ENCODE peak calls at places on chromosome 6, in four cellular contexts. One of them, this sample, is unnamed.

GRCh38 chr6:82144852-82145332 is 102.7 kb downstream of the IBTK start:
- DNase-seq in cardiac fibroblast: peak
- DNase-seq in CD4-positive, alpha-beta T cell: no peak
- DNase-seq in HFFc6: peak
- DNase-seq in this sample: peak

GRCh38 chr6:13614126-13614925 is 809 bp upstream of the NOL7 start:
- DNase-seq in CD4-positive, alpha-beta T cell: no peak
- DNase-seq in cardiac fibroblast: peak
- DNase-seq in HFFc6: peak
- DNase-seq in this sample: peak

GRCh38 chr6:127514396-127515227 is 4.5 kb downstream of the MTCL3 start:
- DNase-seq in cardiac fibroblast: peak
- DNase-seq in CD4-positive, alpha-beta T cell: peak
- DNase-seq in HFFc6: peak
- DNase-seq in this sample: peak

GRCh38 chr6:168101201-168102092 is 22.4 kb upstream of the FRMD1 start:
- DNase-seq in HFFc6: no peak
- DNase-seq in cardiac fibroblast: no peak
- DNase-seq in CD4-positive, alpha-beta T cell: no peak
- DNase-seq in this sample: no peak

GRCh38 chr6:7540595-7540994 is 876 bp upstream of the DSP start:
- DNase-seq in HFFc6: peak
- DNase-seq in CD4-positive, alpha-beta T cell: no peak
- DNase-seq in cardiac fibroblast: peak
- DNase-seq in this sample: no peak

GRCh38 chr6:17281497-17282481 is 628 bp downstream of the RBM24 start:
- DNase-seq in CD4-positive, alpha-beta T cell: no peak
- DNase-seq in cardiac fibroblast: peak
- DNase-seq in HFFc6: no peak
- DNase-seq in this sample: no peak

GRCh38 chr6:13242590-13242989 is 85.7 kb downstream of the TBC1D7 start:
- DNase-seq in CD4-positive, alpha-beta T cell: no peak
- DNase-seq in HFFc6: no peak
- DNase-seq in cardiac fibroblast: no peak
- DNase-seq in this sample: no peak

GRCh38 chr6:124962617-124963415 is 579 bp downstream of the RNF217 start:
- DNase-seq in HFFc6: peak
- DNase-seq in CD4-positive, alpha-beta T cell: no peak
- DNase-seq in cardiac fibroblast: peak
- DNase-seq in this sample: no peak

GRCh38 chr6:157325069-157325805 is 1.9 kb upstream of the TMEM242 start:
- DNase-seq in HFFc6: peak
- DNase-seq in cardiac fibroblast: peak
- DNase-seq in CD4-positive, alpha-beta T cell: no peak
- DNase-seq in this sample: no peak

GRCh38 chr6:157326979-157327378 is 3.7 kb upstream of the TMEM242 start:
- DNase-seq in CD4-positive, alpha-beta T cell: no peak
- DNase-seq in HFFc6: no peak
- DNase-seq in cardiac fibroblast: peak
- DNase-seq in this sample: no peak

GRCh38 chr6:157323114-157323923 is at the start of gene TMEM242:
- DNase-seq in CD4-positive, alpha-beta T cell: peak
- DNase-seq in HFFc6: peak
- DNase-seq in cardiac fibroblast: peak
- DNase-seq in this sample: peak

GRCh38 chr6:157322792-157323113 is 566 bp downstream of the TMEM242 start:
- DNase-seq in HFFc6: no peak
- DNase-seq in cardiac fibroblast: no peak
- DNase-seq in CD4-positive, alpha-beta T cell: no peak
- DNase-seq in this sample: no peak

GRCh38 chr6:157323924-157324276 is 581 bp upstream of the TMEM242 start:
- DNase-seq in HFFc6: peak
- DNase-seq in CD4-positive, alpha-beta T cell: no peak
- DNase-seq in cardiac fibroblast: peak
- DNase-seq in this sample: peak
- TF ChIP-seq CTCF in HFFc6: no peak
- TF ChIP-seq CTCF in CD4-positive, alpha-beta T cell: no peak
- TF ChIP-seq CTCF in cardiac fibroblast: no peak
- TF ChIP-seq CTCF in this sample: peak

GRCh38 chr6:29552512-29553051 is 7.0 kb downstream of the UBD start:
- DNase-seq in HFFc6: peak
- DNase-seq in CD4-positive, alpha-beta T cell: no peak
- DNase-seq in cardiac fibroblast: peak
- DNase-seq in this sample: peak

GRCh38 chr6:29557320-29557719 is 2.2 kb downstream of the UBD start:
- DNase-seq in HFFc6: no peak
- DNase-seq in CD4-positive, alpha-beta T cell: no peak
- DNase-seq in cardiac fibroblast: no peak
- DNase-seq in this sample: no peak

GRCh38 chr6:29554764-29555163 is 4.8 kb downstream of the UBD start:
- DNase-seq in CD4-positive, alpha-beta T cell: no peak
- DNase-seq in HFFc6: no peak
- DNase-seq in cardiac fibroblast: no peak
- DNase-seq in this sample: no peak

GRCh38 chr6:29558439-29559079 is 973 bp downstream of the UBD start:
- DNase-seq in cardiac fibroblast: no peak
- DNase-seq in HFFc6: no peak
- DNase-seq in CD4-positive, alpha-beta T cell: no peak
- DNase-seq in this sample: no peak

DNA sequence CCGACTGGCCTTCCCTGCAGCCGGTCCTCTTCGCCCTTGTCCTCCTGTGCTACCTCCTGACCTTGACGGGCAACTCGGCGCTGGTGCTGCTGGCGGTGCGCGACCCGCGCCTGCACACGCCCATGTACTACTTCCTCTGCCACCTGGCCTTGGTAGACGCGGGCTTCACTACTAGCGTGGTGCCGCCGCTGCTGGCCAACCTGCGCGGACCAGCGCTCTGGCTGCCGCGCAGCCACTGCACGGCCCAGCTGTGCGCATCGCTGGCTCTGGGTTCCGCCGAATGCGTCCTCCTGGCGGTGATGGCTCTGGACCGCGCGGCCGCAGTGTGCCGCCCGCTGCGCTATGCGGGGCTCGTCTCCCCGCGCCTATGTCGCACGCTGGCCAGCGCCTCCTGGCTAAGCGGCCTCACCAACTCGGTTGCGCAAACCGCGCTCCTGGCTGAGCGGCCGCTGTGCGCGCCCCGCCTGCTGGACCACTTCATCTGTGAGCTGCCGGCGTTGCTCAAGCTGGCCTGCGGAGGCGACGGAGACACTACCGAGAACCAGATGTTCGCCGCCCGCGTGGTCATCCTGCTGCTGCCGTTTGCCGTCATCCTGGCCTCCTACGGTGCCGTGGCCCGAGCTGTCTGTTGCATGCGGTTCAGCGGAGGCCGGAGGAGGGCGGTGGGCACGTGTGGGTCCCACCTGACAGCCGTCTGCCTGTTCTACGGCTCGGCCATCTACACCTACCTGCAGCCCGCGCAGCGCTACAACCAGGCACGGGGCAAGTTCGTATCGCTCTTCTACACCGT is 6.1 kb downstream of the UBD start:
- DNase-seq in HFFc6: no peak
- DNase-seq in CD4-positive, alpha-beta T cell: peak
- DNase-seq in cardiac fibroblast: peak
- DNase-seq in this sample: peak
- TF ChIP-seq CTCF in HFFc6: no peak
- TF ChIP-seq CTCF in CD4-positive, alpha-beta T cell: no peak
- TF ChIP-seq CTCF in cardiac fibroblast: peak
- TF ChIP-seq CTCF in this sample: no peak

GRCh38 chr6:148887181-148887580 is 140.4 kb downstream of the UST start:
- DNase-seq in CD4-positive, alpha-beta T cell: no peak
- DNase-seq in cardiac fibroblast: no peak
- DNase-seq in HFFc6: no peak
- DNase-seq in this sample: no peak
- TF ChIP-seq CTCF in CD4-positive, alpha-beta T cell: no peak
- TF ChIP-seq CTCF in cardiac fibroblast: no peak
- TF ChIP-seq CTCF in HFFc6: no peak
- TF ChIP-seq CTCF in this sample: no peak

DNA sequence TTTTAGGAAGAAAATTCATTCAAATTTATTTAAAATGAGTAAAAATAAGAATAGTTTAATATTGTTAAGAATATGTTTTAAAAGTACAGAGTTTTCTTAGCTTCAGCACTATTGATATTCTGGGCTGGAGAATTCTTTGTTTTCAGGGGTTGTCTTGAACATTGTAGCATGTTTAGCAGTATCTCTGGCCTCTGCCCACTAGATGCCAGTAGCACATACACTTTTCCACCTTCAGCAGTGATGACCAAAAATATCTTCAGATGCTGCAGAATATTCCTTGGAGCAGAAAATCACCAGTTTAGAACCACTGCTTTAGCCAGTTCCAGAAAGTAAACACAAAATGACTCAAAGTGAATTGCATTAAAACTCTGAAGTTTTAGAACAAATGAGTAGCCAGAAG is 19.4 kb upstream of the SDHAF4 start:
- DNase-seq in CD4-positive, alpha-beta T cell: no peak
- DNase-seq in cardiac fibroblast: peak
- DNase-seq in HFFc6: peak
- DNase-seq in this sample: peak
- TF ChIP-seq CTCF in CD4-positive, alpha-beta T cell: peak
- TF ChIP-seq CTCF in cardiac fibroblast: peak
- TF ChIP-seq CTCF in HFFc6: peak
- TF ChIP-seq CTCF in this sample: peak

GRCh38 chr6:26312501-26313390 is 52.3 kb upstream of the BTN3A2 start:
- DNase-seq in HFFc6: peak
- DNase-seq in CD4-positive, alpha-beta T cell: peak
- DNase-seq in cardiac fibroblast: peak
- DNase-seq in this sample: peak
- TF ChIP-seq CTCF in HFFc6: no peak
- TF ChIP-seq CTCF in CD4-positive, alpha-beta T cell: no peak
- TF ChIP-seq CTCF in cardiac fibroblast: no peak
- TF ChIP-seq CTCF in this sample: no peak

GRCh38 chr6:132188865-132189264 is 212.4 kb downstream of the MOXD1 start:
- DNase-seq in cardiac fibroblast: peak
- DNase-seq in CD4-positive, alpha-beta T cell: no peak
- DNase-seq in HFFc6: peak
- DNase-seq in this sample: peak
- TF ChIP-seq CTCF in cardiac fibroblast: no peak
- TF ChIP-seq CTCF in CD4-positive, alpha-beta T cell: no peak
- TF ChIP-seq CTCF in HFFc6: no peak
- TF ChIP-seq CTCF in this sample: no peak

GRCh38 chr6:152701081-152701862 is 3.6 kb downstream of the MYCT1 start:
- DNase-seq in CD4-positive, alpha-beta T cell: no peak
- DNase-seq in HFFc6: no peak
- DNase-seq in cardiac fibroblast: no peak
- DNase-seq in this sample: no peak

GRCh38 chr6:152701863-152702401 is 4.2 kb downstream of the MYCT1 start:
- DNase-seq in HFFc6: no peak
- DNase-seq in CD4-positive, alpha-beta T cell: no peak
- DNase-seq in cardiac fibroblast: no peak
- DNase-seq in this sample: no peak

GRCh38 chr6:152697634-152698033 is at the start of gene MYCT1:
- DNase-seq in CD4-positive, alpha-beta T cell: no peak
- DNase-seq in HFFc6: no peak
- DNase-seq in cardiac fibroblast: peak
- DNase-seq in this sample: no peak

GRCh38 chr6:152698692-152699091 is 995 bp downstream of the MYCT1 start:
- DNase-seq in CD4-positive, alpha-beta T cell: no peak
- DNase-seq in HFFc6: no peak
- DNase-seq in cardiac fibroblast: no peak
- DNase-seq in this sample: no peak

DNA sequence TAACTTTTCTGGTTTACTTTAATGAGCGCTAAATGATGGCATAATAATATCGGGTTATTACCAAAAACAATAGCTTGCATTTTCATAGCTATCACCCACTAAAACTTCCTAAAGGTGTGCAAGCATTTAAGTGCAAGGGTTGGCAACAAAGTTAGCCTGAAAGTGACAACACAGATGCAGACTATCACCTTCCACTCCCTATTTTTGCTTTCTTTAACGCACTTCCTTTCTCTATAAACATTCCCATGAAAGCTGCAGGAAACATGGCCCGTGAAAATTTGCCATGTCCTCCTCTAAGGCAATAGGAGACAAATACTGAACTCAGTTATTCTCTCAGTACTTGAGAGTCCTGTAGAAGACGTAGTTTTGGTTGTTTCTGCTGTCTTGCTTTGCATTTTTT is 2.7 kb downstream of the MYCT1 start:
- DNase-seq in cardiac fibroblast: no peak
- DNase-seq in HFFc6: no peak
- DNase-seq in CD4-positive, alpha-beta T cell: no peak
- DNase-seq in this sample: no peak
- TF ChIP-seq CTCF in cardiac fibroblast: no peak
- TF ChIP-seq CTCF in HFFc6: no peak
- TF ChIP-seq CTCF in CD4-positive, alpha-beta T cell: no peak
- TF ChIP-seq CTCF in this sample: no peak

GRCh38 chr6:26196846-26197683 is 109.8 kb downstream of the HFE start:
- DNase-seq in cardiac fibroblast: peak
- DNase-seq in CD4-positive, alpha-beta T cell: peak
- DNase-seq in HFFc6: peak
- DNase-seq in this sample: peak
- TF ChIP-seq CTCF in cardiac fibroblast: no peak
- TF ChIP-seq CTCF in CD4-positive, alpha-beta T cell: no peak
- TF ChIP-seq CTCF in HFFc6: peak
- TF ChIP-seq CTCF in this sample: no peak

GRCh38 chr6:33722103-33722646 is 10.7 kb upstream of the UQCC2 start:
- DNase-seq in CD4-positive, alpha-beta T cell: no peak
- DNase-seq in cardiac fibroblast: no peak
- DNase-seq in HFFc6: no peak
- DNase-seq in this sample: no peak
- TF ChIP-seq CTCF in CD4-positive, alpha-beta T cell: no peak
- TF ChIP-seq CTCF in cardiac fibroblast: no peak
- TF ChIP-seq CTCF in HFFc6: no peak
- TF ChIP-seq CTCF in this sample: no peak